ENCODE peak calls at places on chromosomes 7 and 10, in eight cellular contexts. Q is myocyte; P is OCI-LY7; M is stimulated activated CD8-positive, alpha-beta memory T cell treated with anti-CD3 and anti-CD28 coated beads, Interleukin-15, amount 100 ng/mL, for 24 hours; V is left ventricle myocardium inferior; B is GM03348; H is PC-9; W is HTR-8/SVneo. N is an unnamed sample.

GRCh38 chr10:88934900-88935672 is 17.5 kb downstream of the ACTA2 start:
- DNase-seq in Q (peak), P (peak), M (peak), V (peak), B (peak), H (peak), W (peak), N (peak)

GRCh38 chr7:44379366-44380178 is 54.2 kb upstream of the CAMK2B start:
- DNase-seq in Q (no peak), P (no peak), M (no peak), V (no peak), B (peak), H (no peak), W (no peak), N (peak)

GRCh38 chr7:55030314-55030713 is 11.5 kb downstream of the EGFR start:
- DNase-seq in Q (no peak), P (no peak), M (no peak), V (no peak), B (no peak), H (no peak), W (no peak), N (no peak)

GRCh38 chr7:92489634-92490033 is 11.9 kb upstream of the ERVW-1 start:
- DNase-seq in Q (peak), P (no peak), M (no peak), V (no peak), B (no peak), H (no peak), W (no peak), N (no peak)

GRCh38 chr10:78784454-78785414 is 284.0 kb upstream of the ZMIZ1 start:
- DNase-seq in Q (peak), P (no peak), M (no peak), V (peak), B (no peak), H (no peak), W (no peak), N (no peak)

GRCh38 chr7:82204694-82205093 is 238.9 kb downstream of the CACNA2D1 start:
- DNase-seq in Q (peak), P (no peak), M (no peak), V (peak), B (peak), H (no peak), W (no peak), N (peak)

GRCh38 chr7:50725774-50726173 is 56.9 kb downstream of the GRB10 start:
- DNase-seq in Q (no peak), P (no peak), M (no peak), V (no peak), B (no peak), H (no peak), W (no peak), N (no peak)

GRCh38 chr10:118102116-118102515 is 55.4 kb upstream of the RAB11FIP2 start:
- DNase-seq in Q (peak), P (no peak), M (no peak), V (no peak), B (peak), H (no peak), W (no peak), N (no peak)

GRCh38 chr7:95324396-95324795 is at the start of gene PON1:
- DNase-seq in Q (no peak), P (no peak), M (no peak), V (no peak), B (no peak), H (no peak), W (no peak), N (no peak)

GRCh38 chr10:121490906-121491519 is 107.2 kb downstream of the FGFR2 start:
- DNase-seq in Q (no peak), P (no peak), M (no peak), V (peak), B (no peak), H (no peak), W (no peak), N (peak)

GRCh38 chr7:42080831-42081230 is 156.2 kb downstream of the GLI3 start:
- DNase-seq in Q (no peak), P (no peak), M (no peak), V (no peak), B (no peak), H (no peak), W (no peak), N (peak)

GRCh38 chr10:87618470-87619423 is 40.9 kb upstream of the PAPSS2 start:
- DNase-seq in Q (no peak), P (no peak), M (no peak), V (no peak), B (no peak), H (no peak), W (no peak), N (no peak)

GRCh38 chr10:117345143-117345542 is 30.1 kb downstream of the PDZD8 start:
- DNase-seq in Q (peak), P (no peak), M (no peak), V (no peak), B (no peak), H (no peak), W (no peak), N (peak)

GRCh38 chr10:17640331-17640816 is 3.6 kb upstream of the STAM start:
- DNase-seq in Q (no peak), P (no peak), M (no peak), V (no peak), B (no peak), H (no peak), W (no peak), N (no peak)

GRCh38 chr7:141355057-141355456 is 196.2 kb upstream of the AGK start:
- DNase-seq in Q (peak), P (no peak), M (no peak), V (no peak), B (no peak), H (no peak), W (no peak), N (peak)

GRCh38 chr7:112907658-112908057 is 117.5 kb upstream of the TMEM168 start:
- DNase-seq in Q (no peak), P (no peak), M (no peak), V (no peak), B (no peak), H (no peak), W (no peak), N (no peak)

GRCh38 chr7:151415375-151416112 is 5.7 kb upstream of the WDR86 start:
- DNase-seq in Q (no peak), P (no peak), M (no peak), V (no peak), B (no peak), H (no peak), W (no peak), N (peak)

GRCh38 chr7:16599860-16600259 is 45.7 kb downstream of the ANKMY2 start:
- DNase-seq in Q (no peak), P (no peak), M (no peak), V (no peak), B (no peak), H (no peak), W (no peak), N (no peak)

GRCh38 chr7:91491868-91492267 is 227.6 kb downstream of the FZD1 start:
- DNase-seq in Q (no peak), P (no peak), M (no peak), V (no peak), B (no peak), H (no peak), W (no peak), N (no peak)

GRCh38 chr7:135100856-135101255 is 47.0 kb upstream of the TMEM140 start:
- DNase-seq in Q (peak), P (no peak), M (no peak), V (no peak), B (no peak), H (no peak), W (no peak), N (no peak)

GRCh38 chr10:123772645-123773508 is 106.7 kb downstream of the GPR26 start:
- DNase-seq in Q (no peak), P (no peak), M (no peak), V (no peak), B (no peak), H (no peak), W (no peak), N (no peak)

GRCh38 chr7:158074896-158075632 is 512.6 kb downstream of the PTPRN2 start:
- DNase-seq in Q (no peak), P (no peak), M (no peak), V (no peak), B (no peak), H (no peak), W (no peak), N (no peak)